ENCODE peak calls at places on chromosomes 5 and 9, in seven cellular contexts. K is cardiac muscle cell; N is GM23338; H is caudate nucleus; Q is stimulated activated CD4-positive, alpha-beta T cell treated with anti-CD3 and anti-CD28 coated beads, Interleukin-2, amount 100 ng/mL, for 24 hours; C is A549; O is fibroblast of mammary gland. J is an unnamed sample.

GRCh38 chr5:123093279-123094226 is 4.5 kb downstream of the PRDM6 start:
- DNase-seq in K (no peak), N (peak; percentile 76), H (no peak), Q (no peak), C (no peak), O (no peak), J (no peak)

GRCh38 chr5:138657360-138657759 is 82.2 kb upstream of the HSPA9 start:
- DNase-seq in K (no peak), N (no peak), H (no peak), Q (no peak), C (no peak), O (no peak), J (no peak)

GRCh38 chr9:137881591-137882505 is 4.3 kb downstream of the CACNA1B start:
- DNase-seq in K (no peak), N (no peak), H (peak; percentile 24), Q (no peak), C (no peak), O (no peak), J (no peak)

GRCh38 chr5:158384535-158385421 is 525.8 kb upstream of the CLINT1 start:
- DNase-seq in K (peak; percentile 88), N (no peak), H (no peak), Q (no peak), C (peak; percentile 8), O (peak; percentile 99), J (no peak)

GRCh38 chr5:68409259-68409658 is 193.7 kb downstream of the PIK3R1 start:
- DNase-seq in K (no peak), N (no peak), H (no peak), Q (no peak), C (no peak), O (peak; percentile 88), J (no peak)

GRCh38 chr5:60505796-60506195 is 194.2 kb downstream of the DEPDC1B start:
- DNase-seq in K (no peak), N (no peak), H (no peak), Q (no peak), C (no peak), O (no peak), J (no peak)

GRCh38 chr5:105639068-105639467 is 2031.7 kb downstream of the EFNA5 start:
- DNase-seq in K (no peak), N (peak; percentile 59), H (no peak), Q (no peak), C (no peak), O (no peak), J (no peak)

GRCh38 chr9:3912260-3912659 is 386.5 kb upstream of the RFX3 start:
- DNase-seq in K (peak; percentile 50), N (no peak), H (no peak), Q (no peak), C (no peak), O (no peak), J (no peak)